ENCODE peak calls at places on chromosomes 13 and 19, in four cellular contexts. S, D, O and L are unnamed samples.

GRCh38 chr19:16614941-16615340 is 13.1 kb downstream of the MED26 start:
- DNase-seq in S (no peak), D (no peak), O (no peak), L (no peak)

GRCh38 chr13:65488606-65489005 is 1741.5 kb downstream of the PCDH9 start:
- DNase-seq in O (no peak), S (no peak), D (no peak), L (no peak)

GRCh38 chr19:40681039-40681438 is 9.4 kb downstream of the NUMBL start:
- DNase-seq in S (no peak), O (no peak), D (no peak), L (no peak)

GRCh38 chr13:40665754-40666057 is 735 bp downstream of the FOXO1 start:
- DNase-seq in D (no peak), S (no peak), O (peak), L (peak)

GRCh38 chr13:107642841-107643240 is 572.5 kb downstream of the LIG4 start:
- DNase-seq in O (no peak), S (no peak), D (no peak), L (no peak)

GRCh38 chr19:39090881-39091280 is 6.7 kb downstream of the ACP7 start:
- DNase-seq in D (no peak), O (no peak), S (no peak), L (no peak)

GRCh38 chr13:91356919-91357612 is 9.6 kb downstream of the MIR17HG start:
- DNase-seq in S (no peak), D (no peak), O (no peak), L (no peak)

GRCh38 chr13:50081106-50081898 is 66.1 kb downstream of the KCNRG start:
- DNase-seq in S (no peak), O (peak), D (no peak), L (peak)

GRCh38 chr13:35744566-35745203 is 268.2 kb upstream of the MAB21L1 start:
- DNase-seq in D (no peak), S (no peak), O (no peak), L (no peak)

GRCh38 chr19:35938282-35939224 is 2.4 kb downstream of the LRFN3 start:
- DNase-seq in S (no peak), O (no peak), D (no peak), L (no peak)

DNA sequence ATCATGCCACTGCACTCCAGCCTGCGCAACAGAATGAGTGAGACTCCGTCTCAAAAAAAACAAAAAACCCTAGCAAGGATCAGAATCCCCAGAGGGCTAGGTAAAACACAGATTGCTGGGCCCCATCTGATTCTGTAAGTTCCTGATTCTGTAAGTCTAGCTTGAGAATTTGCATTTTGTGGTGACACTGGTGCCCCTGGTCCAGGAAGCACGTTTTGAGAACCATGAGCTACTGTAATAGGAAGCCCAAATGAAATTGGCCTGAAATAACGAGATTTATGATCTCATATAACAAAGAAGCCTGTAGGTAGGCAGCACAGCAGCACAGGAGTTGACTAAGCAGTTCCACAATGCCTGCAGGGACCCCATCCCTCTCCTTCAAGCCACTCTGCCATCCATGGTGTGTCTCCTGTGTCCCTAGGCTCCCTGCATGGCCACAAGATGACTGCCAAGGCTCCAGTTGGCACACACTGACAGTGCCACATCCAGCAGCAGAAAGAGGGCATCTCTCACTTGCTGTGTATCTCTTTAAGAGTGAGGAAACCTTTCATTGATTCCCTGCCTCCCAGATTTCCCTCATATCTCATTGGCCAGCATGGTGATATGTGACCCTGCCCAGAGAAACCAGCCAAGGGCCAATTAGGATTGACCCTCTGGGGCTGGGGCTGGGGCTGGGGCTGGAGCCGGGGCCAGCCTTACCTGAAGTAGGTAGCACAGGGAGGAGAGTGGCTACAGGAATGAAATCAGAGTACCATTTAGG is 21.7 kb downstream of the SIPA1L3 start:
- DNase-seq in D (no peak), S (no peak), O (no peak), L (peak)
- TF ChIP-seq TAF1 in D (no peak), S (no peak), O (no peak), L (no peak)

DNA sequence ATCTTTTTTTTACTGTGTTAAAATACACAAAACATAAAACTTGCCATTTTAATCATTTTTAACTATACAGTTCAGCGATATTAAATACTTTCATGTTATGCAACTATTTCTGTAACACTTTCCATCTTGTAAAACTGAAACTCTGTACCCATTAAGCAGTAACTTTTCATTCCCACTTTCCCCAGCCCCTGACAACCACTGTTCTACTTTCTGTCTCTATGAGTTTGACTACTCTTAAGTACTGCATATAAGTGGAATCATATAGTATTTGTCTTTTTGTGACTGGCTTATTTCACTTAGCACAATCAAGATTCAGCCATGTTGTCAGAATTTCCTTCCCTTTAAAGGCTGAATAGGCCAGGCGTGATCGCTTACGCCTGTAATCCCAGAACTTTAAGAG is 56.2 kb downstream of the ARHGAP35 start:
- DNase-seq in O (no peak), D (no peak), S (no peak), L (no peak)
- TF ChIP-seq TAF1 in O (no peak), D (no peak), S (no peak), L (no peak)

DNA sequence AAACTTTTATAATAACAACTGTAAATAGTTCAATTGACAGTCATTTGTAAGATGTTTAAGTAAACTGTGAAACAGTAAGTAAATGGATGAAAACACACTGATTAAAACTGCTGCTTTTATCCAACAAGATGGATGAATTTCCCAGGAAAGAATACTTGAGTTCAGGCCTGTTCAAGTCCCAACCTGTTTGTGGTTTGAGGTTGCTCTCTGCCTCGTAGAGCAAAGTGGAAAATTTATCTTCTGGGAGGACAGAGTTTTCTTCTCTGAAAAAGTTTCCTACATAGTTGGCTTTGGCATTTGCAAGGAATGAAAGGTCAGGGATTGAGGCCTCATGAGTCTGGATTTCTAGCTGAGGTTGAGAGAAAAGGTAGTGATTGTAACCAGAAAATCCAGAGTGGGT is 15.2 kb upstream of the ZNF543 start:
- DNase-seq in D (no peak), O (no peak), S (no peak), L (no peak)
- TF ChIP-seq TAF1 in D (no peak), O (no peak), S (no peak), L (no peak)

DNA sequence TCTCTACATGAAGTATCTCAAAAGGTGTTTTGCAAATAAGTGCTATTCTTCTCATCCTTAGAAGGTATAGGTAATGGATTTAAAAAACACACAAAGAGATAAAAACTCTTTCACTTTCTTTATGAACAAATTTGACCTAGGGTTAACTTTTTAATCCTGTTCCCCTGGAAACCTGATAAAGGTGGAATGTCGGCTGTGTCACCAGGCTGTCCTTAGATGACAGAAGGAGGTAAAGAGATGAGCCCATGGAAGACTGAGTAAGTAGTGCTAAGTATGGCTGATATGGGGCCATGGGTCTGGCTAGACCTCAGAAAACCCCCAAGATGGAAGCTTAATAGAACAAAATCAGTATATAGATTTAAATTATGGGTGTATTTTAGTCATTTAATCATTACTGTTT is 153.8 kb upstream of the LSM14A start:
- DNase-seq in D (no peak), S (no peak), O (no peak), L (no peak)
- TF ChIP-seq TAF1 in D (no peak), S (no peak), O (no peak), L (no peak)

GRCh38 chr19:58398545-58398944 is 3.1 kb downstream of the RNF225 start:
- DNase-seq in O (no peak), S (no peak), D (no peak), L (no peak)

GRCh38 chr19:58401825-58402433 is 6.5 kb downstream of the RNF225 start:
- DNase-seq in D (no peak), O (no peak), S (no peak), L (no peak)

GRCh38 chr19:58400916-58401824 is 5.7 kb downstream of the RNF225 start:
- DNase-seq in D (peak), S (peak), O (peak), L (peak)

GRCh38 chr19:58399903-58400637 is 4.6 kb downstream of the RNF225 start:
- DNase-seq in S (no peak), O (peak), D (no peak), L (no peak)

GRCh38 chr19:58400638-58400915 is 5.1 kb downstream of the RNF225 start:
- DNase-seq in S (no peak), O (no peak), D (no peak), L (no peak)
- TF ChIP-seq TAF1 in S (no peak), O (no peak), D (no peak), L (no peak)

GRCh38 chr19:11418518-11419506 is at the start of gene RGL3:
- DNase-seq in O (peak), S (no peak), D (no peak), L (no peak)
- TF ChIP-seq TAF1 in O (no peak), S (peak), D (no peak), L (no peak)

DNA sequence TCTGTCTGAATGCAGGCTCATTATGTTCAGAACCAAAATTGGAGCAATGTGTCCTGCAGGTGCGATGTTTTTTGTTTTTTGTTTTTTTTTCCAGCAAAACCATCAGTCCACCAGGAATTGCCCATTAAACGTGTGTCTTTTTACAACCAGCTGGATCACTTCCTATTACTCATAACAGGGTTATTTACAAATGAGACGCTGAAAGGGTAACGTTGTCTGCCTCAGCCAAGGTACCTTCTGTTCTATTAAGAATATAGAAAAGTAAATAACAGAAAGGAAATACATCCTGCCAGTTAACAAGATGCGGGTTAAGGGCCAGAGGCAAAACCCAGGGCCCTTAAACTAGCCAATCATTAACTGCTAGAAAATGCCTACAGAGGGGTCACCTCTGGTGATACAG is 590.4 kb downstream of the TBC1D4 start:
- DNase-seq in O (no peak), D (no peak), S (no peak), L (no peak)
- TF ChIP-seq TAF1 in O (no peak), D (no peak), S (no peak), L (no peak)